ENCODE peak calls at places on chromosomes 4 and X, in seven cellular contexts. W, S, H, Y, U, C and A are unnamed samples.

GRCh38 chr4:8293131-8293975 is 23.8 kb downstream of the HTRA3 start:
- DNase-seq in W (no peak), Y (no peak), C (no peak), S (no peak), H (no peak), U (no peak), A (no peak)

GRCh38 chr4:189804884-189805283 is 135.8 kb upstream of the FRG1 start:
- DNase-seq in U (no peak), H (no peak), C (no peak), W (no peak), Y (no peak), S (no peak), A (no peak)

GRCh38 chr4:13989496-13989895 is 362.0 kb upstream of the BOD1L1 start:
- DNase-seq in U (no peak), Y (no peak), H (no peak), C (no peak), S (no peak), W (no peak), A (no peak)

GRCh38 chr4:73086095-73086869 is 16.8 kb upstream of the COX18 start:
- DNase-seq in S (no peak), U (no peak), Y (no peak), W (no peak), C (no peak), H (no peak), A (no peak)

GRCh38 chr4:15455290-15455689 is 14.4 kb upstream of the CC2D2A start:
- DNase-seq in S (no peak), Y (no peak), U (no peak), W (no peak), C (no peak), H (no peak), A (no peak)

GRCh38 chrX:13892856-13893255 is 76.0 kb upstream of the GPM6B start:
- DNase-seq in Y (no peak), S (no peak), H (no peak), C (peak), U (no peak), W (no peak), A (no peak)

GRCh38 chrX:72208126-72208525 is 26.6 kb downstream of the PIN4 start:
- DNase-seq in C (no peak), W (no peak), S (no peak), H (no peak), U (no peak), Y (no peak), A (no peak)

GRCh38 chr4:89001647-89002518 is 55.1 kb downstream of the FAM13A start:
- DNase-seq in S (no peak), W (peak), U (no peak), H (no peak), C (no peak), Y (no peak), A (no peak)

GRCh38 chrX:15854080-15854655 is 445 bp downstream of the AP1S2 start:
- DNase-seq in H (peak), C (peak), S (peak), U (peak), Y (peak), W (no peak), A (peak)

GRCh38 chr4:115187136-115187535 is 73.7 kb upstream of the NDST4 start:
- DNase-seq in U (no peak), Y (no peak), C (no peak), H (no peak), S (no peak), W (no peak), A (no peak)

GRCh38 chr4:148093065-148093464 is 349.1 kb downstream of the NR3C2 start:
- DNase-seq in W (no peak), Y (no peak), C (no peak), U (no peak), H (no peak), S (no peak), A (no peak)

GRCh38 chrX:4547218-4547836 is 833.9 kb upstream of the PRKX start:
- DNase-seq in Y (peak), C (peak), S (peak), H (peak), U (peak), W (peak), A (peak)

GRCh38 chr4:791201-791865 is 34.6 kb downstream of the CPLX1 start:
- DNase-seq in H (no peak), Y (no peak), S (no peak), C (no peak), U (no peak), W (no peak), A (no peak)

GRCh38 chr4:61663310-61663709 is 463.2 kb downstream of the ADGRL3 start:
- DNase-seq in Y (no peak), W (no peak), C (no peak), S (no peak), U (no peak), H (no peak), A (no peak)

GRCh38 chr4:61202100-61202637 is 2.0 kb downstream of the ADGRL3 start:
- DNase-seq in C (peak), Y (peak), S (no peak), U (peak), W (peak), H (peak), A (no peak)

GRCh38 chr4:113468165-113469022 is 293.1 kb downstream of the CAMK2D start:
- DNase-seq in S (no peak), C (peak), H (no peak), Y (peak), U (peak), W (no peak), A (peak)

GRCh38 chr4:113311047-113311446 is 261.6 kb downstream of the ANK2 start:
- DNase-seq in W (no peak), Y (no peak), U (no peak), C (peak), H (no peak), S (no peak), A (no peak)

GRCh38 chr4:54090804-54091623 is 8.9 kb upstream of the GSX2 start:
- DNase-seq in S (no peak), H (no peak), U (no peak), Y (peak), W (peak), C (peak), A (no peak)

GRCh38 chrX:31232506-31232905 is 160.7 kb upstream of the FTHL17 start:
- DNase-seq in U (no peak), W (no peak), H (no peak), Y (no peak), S (no peak), C (no peak), A (no peak)

GRCh38 chr4:186727977-186728519 is 4.4 kb upstream of the FAT1 start:
- DNase-seq in H (no peak), U (no peak), Y (peak), C (peak), S (no peak), W (no peak), A (no peak)

GRCh38 chr4:8910100-8910821 is 38.6 kb upstream of the HMX1 start:
- DNase-seq in U (no peak), Y (no peak), S (no peak), H (no peak), C (no peak), W (no peak), A (peak)

GRCh38 chr4:87559090-87559837 is 30.1 kb upstream of the SPARCL1 start:
- DNase-seq in W (peak), U (peak), S (peak), H (no peak), C (peak), Y (peak), A (peak)

GRCh38 chr4:1368421-1369090 is 21.5 kb downstream of the UVSSA start:
- DNase-seq in Y (no peak), W (no peak), S (no peak), C (no peak), U (no peak), H (no peak), A (no peak)

GRCh38 chr4:38082424-38083374 is 122.5 kb downstream of the PTTG2 start:
- DNase-seq in U (no peak), Y (no peak), S (no peak), H (no peak), W (no peak), C (peak), A (no peak)

GRCh38 chr4:25421819-25422511 is 44.9 kb downstream of the ANAPC4 start:
- DNase-seq in H (no peak), W (no peak), Y (no peak), U (no peak), C (no peak), S (no peak), A (no peak)

GRCh38 chr4:39062499-39062898 is 467 bp downstream of the KLHL5 start:
- DNase-seq in W (no peak), Y (no peak), S (no peak), H (no peak), U (no peak), C (no peak), A (no peak)

GRCh38 chrX:100649550-100650356 is 5.8 kb downstream of the SRPX2 start:
- DNase-seq in Y (peak), W (no peak), U (no peak), C (peak), S (no peak), H (no peak), A (peak)

GRCh38 chrX:68807818-68808217 is 21.0 kb upstream of the EFNB1 start:
- DNase-seq in H (no peak), W (no peak), Y (no peak), U (peak), C (peak), S (no peak), A (no peak)

GRCh38 chr4:6781561-6781960 is 966 bp upstream of the KIAA0232 start:
- DNase-seq in U (no peak), S (no peak), W (no peak), C (no peak), H (peak), Y (no peak), A (no peak)

GRCh38 chr4:110616162-110617062 is 6.5 kb downstream of the PITX2 start:
- DNase-seq in S (no peak), W (no peak), U (no peak), Y (no peak), H (no peak), C (no peak), A (no peak)

GRCh38 chr4:55132775-55133174 is 7.4 kb upstream of the KDR start:
- DNase-seq in Y (no peak), H (no peak), C (no peak), W (no peak), S (no peak), U (no peak), A (no peak)

GRCh38 chr4:5750052-5750950 is 39.3 kb downstream of the EVC start:
- DNase-seq in C (no peak), U (no peak), H (no peak), W (no peak), S (no peak), Y (no peak), A (peak)

GRCh38 chr4:88185916-88186315 is 27.5 kb upstream of the ABCG2 start:
- DNase-seq in Y (no peak), W (no peak), C (no peak), S (no peak), U (no peak), H (no peak), A (no peak)

GRCh38 chrX:103417933-103418332 is 41.6 kb downstream of the BEX3 start:
- DNase-seq in U (no peak), C (no peak), H (no peak), W (no peak), S (no peak), Y (no peak), A (no peak)

GRCh38 chr4:103719320-103720204 is at the start of gene TACR3:
- DNase-seq in U (no peak), Y (no peak), W (no peak), C (no peak), S (no peak), H (no peak), A (no peak)

GRCh38 chrX:112642349-112642748 is 37.4 kb downstream of the LHFPL1 start:
- DNase-seq in U (peak), C (peak), S (peak), W (peak), Y (peak), H (peak), A (peak)

GRCh38 chrX:30561191-30561590 is 16.4 kb downstream of the TASL start:
- DNase-seq in S (no peak), Y (no peak), W (no peak), H (no peak), U (no peak), C (no peak), A (no peak)

GRCh38 chr4:156595041-156595440 is 376.6 kb downstream of the PDGFC start:
- DNase-seq in H (no peak), C (peak), S (no peak), W (no peak), U (no peak), Y (no peak), A (no peak)

GRCh38 chr4:1900087-1900433 is 28.9 kb downstream of the NSD2 start:
- DNase-seq in H (no peak), C (no peak), Y (no peak), W (peak), U (no peak), S (no peak), A (no peak)